ENCODE peak calls at places on chromosomes 2 and 18, in four cellular contexts. O, Y, M and D are unnamed samples.

GRCh38 chr2:24238158-24238557 is 63.3 kb downstream of the FAM228A start:
- DNase-seq in O (no peak), Y (no peak), M (no peak), D (peak)

GRCh38 chr2:55309441-55309840 is 40.4 kb upstream of the MTIF2 start:
- DNase-seq in O (peak), Y (no peak), M (no peak), D (peak)

GRCh38 chr18:37671530-37671929 is 105.9 kb upstream of the CELF4 start:
- DNase-seq in O (no peak), Y (no peak), M (no peak), D (no peak)

GRCh38 chr2:28342081-28342967 is 50.3 kb upstream of the FOSL2 start:
- DNase-seq in O (peak), Y (no peak), M (no peak), D (no peak)

GRCh38 chr18:61865466-61866165 is 27.2 kb downstream of the RNF152 start:
- DNase-seq in O (peak), Y (no peak), M (no peak), D (no peak)

GRCh38 chr18:78242307-78242643 is 737.3 kb upstream of the SALL3 start:
- DNase-seq in O (no peak), Y (no peak), M (no peak), D (no peak)

GRCh38 chr2:28327963-28328922 is 64.4 kb upstream of the FOSL2 start:
- DNase-seq in O (peak), Y (no peak), M (no peak), D (no peak)

GRCh38 chr18:76390452-76391035 is 104.5 kb downstream of the ZNF516 start:
- DNase-seq in O (no peak), Y (no peak), M (no peak), D (no peak)

GRCh38 chr18:46110406-46110805 is 6.2 kb downstream of the HAUS1 start:
- DNase-seq in O (no peak), Y (no peak), M (no peak), D (peak)

GRCh38 chr2:40256649-40257048 is 195.2 kb downstream of the SLC8A1 start:
- DNase-seq in O (no peak), Y (peak), M (no peak), D (peak)

GRCh38 chr2:237591379-237591881 is 896 bp upstream of the RAB17 start:
- DNase-seq in O (no peak), Y (no peak), M (no peak), D (no peak)

GRCh38 chr2:176546550-176546949 is 277.3 kb downstream of the MTX2 start:
- DNase-seq in O (no peak), Y (no peak), M (no peak), D (no peak)

GRCh38 chr2:196453613-196454047 is 185.9 kb upstream of the CCDC150 start:
- DNase-seq in O (peak), Y (peak), M (no peak), D (peak)

GRCh38 chr18:22391571-22392359 is 25.9 kb downstream of the CTAGE1 start:
- DNase-seq in O (peak), Y (no peak), M (no peak), D (no peak)

GRCh38 chr18:21833619-21834300 is 93.2 kb downstream of the MIB1 start:
- DNase-seq in O (no peak), Y (no peak), M (no peak), D (no peak)

GRCh38 chr2:128325665-128326181 is 7.1 kb upstream of the HS6ST1 start:
- DNase-seq in O (no peak), Y (no peak), M (no peak), D (no peak)

GRCh38 chr2:106977707-106978106 is 91.7 kb upstream of the ST6GAL2 start:
- DNase-seq in O (peak), Y (no peak), M (no peak), D (no peak)

GRCh38 chr2:180980185-180980942 is at the start of gene UBE2E3:
- DNase-seq in O (peak), Y (peak), M (peak), D (peak)

GRCh38 chr2:197191177-197191947 is 119.2 kb downstream of the ANKRD44 start:
- DNase-seq in O (peak), Y (no peak), M (no peak), D (peak)

GRCh38 chr2:52135235-52135634 is 1103.3 kb upstream of the NRXN1 start:
- DNase-seq in O (peak), Y (no peak), M (no peak), D (no peak)

GRCh38 chr18:9322730-9323129 is 11.8 kb upstream of the TWSG1 start:
- DNase-seq in O (no peak), Y (no peak), M (no peak), D (no peak)

GRCh38 chr2:66874411-66874810 is 439.5 kb downstream of the MEIS1 start:
- DNase-seq in O (peak), Y (no peak), M (no peak), D (no peak)

GRCh38 chr18:55934801-55935200 is 346.8 kb upstream of the TCF4 start:
- DNase-seq in O (no peak), Y (no peak), M (no peak), D (peak)

GRCh38 chr2:132668189-132668833 is 1.7 kb downstream of the LYPD1 start:
- DNase-seq in O (no peak), Y (peak), M (peak), D (peak)

GRCh38 chr2:132669854-132670103 is 226 bp downstream of the LYPD1 start:
- DNase-seq in O (no peak), Y (no peak), M (peak), D (no peak)

GRCh38 chr2:132670961-132671781 is 1.2 kb upstream of the LYPD1 start:
- DNase-seq in O (peak), Y (peak), M (peak), D (peak)

GRCh38 chr2:132668986-132669853 is 785 bp downstream of the LYPD1 start:
- DNase-seq in O (no peak), Y (peak), M (peak), D (peak)

DNA sequence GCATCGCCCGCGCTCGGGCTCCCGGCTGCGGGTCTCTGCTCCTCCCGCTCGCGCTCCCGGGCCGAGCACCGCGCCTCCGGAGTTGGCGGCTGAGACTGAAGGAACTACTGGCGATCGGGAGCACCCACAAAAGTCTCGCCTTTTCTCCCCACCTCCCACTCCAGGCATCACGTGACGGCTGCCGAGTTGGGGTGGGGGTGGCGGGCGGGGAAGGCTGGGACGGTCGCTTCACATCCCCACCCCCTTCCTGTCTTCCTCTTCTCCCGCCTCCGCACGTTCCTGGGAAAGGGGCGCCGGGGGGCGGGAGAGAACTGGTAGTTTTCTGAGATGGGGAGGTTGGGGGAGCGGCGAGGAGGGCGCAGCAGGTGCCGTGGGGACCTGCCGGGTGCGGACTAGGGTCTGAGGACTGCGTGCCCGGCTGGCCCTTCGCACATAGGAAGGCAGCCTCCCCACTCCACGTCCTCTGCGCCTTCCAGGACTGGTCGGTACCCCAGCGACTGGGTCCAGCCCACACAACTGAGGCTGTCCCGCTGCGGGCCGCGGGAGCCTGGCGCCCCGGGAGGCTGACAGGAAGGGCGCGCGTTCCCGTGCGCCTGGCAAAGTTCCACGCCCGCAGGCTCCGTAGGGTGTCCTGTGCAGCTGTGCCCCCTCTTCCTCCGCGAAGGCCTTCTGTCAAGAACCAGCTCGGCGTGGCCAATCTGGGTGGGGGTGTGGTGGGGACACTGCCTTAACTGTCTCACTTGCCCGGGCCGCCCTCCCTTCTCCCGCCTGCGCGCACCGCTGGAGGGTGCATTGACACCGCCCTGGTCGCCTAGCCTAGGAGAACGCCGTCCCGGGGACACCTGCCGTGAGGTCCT is at the start of gene LYPD1:
- DNase-seq in O (no peak), Y (peak), M (peak), D (peak)
- H3K4me2 ChIP-seq in O (peak), Y (peak), M (peak), D (peak)

GRCh38 chr2:240811346-240812300 is 8.4 kb downstream of the KIF1A start:
- DNase-seq in O (no peak), Y (peak), M (no peak), D (no peak)

GRCh38 chr2:240810621-240811020 is 9.4 kb downstream of the KIF1A start:
- DNase-seq in O (no peak), Y (peak), M (no peak), D (no peak)

GRCh38 chr2:240806459-240806858 is 13.6 kb downstream of the KIF1A start:
- DNase-seq in O (no peak), Y (no peak), M (no peak), D (no peak)

GRCh38 chr2:240810199-240810598 is 9.8 kb downstream of the KIF1A start:
- DNase-seq in O (no peak), Y (no peak), M (no peak), D (no peak)

GRCh38 chr2:240809276-240809675 is 10.7 kb downstream of the KIF1A start:
- DNase-seq in O (no peak), Y (no peak), M (no peak), D (no peak)
- H3K56ac ChIP-seq in O (no peak), Y (no peak), M (no peak), D (no peak)

DNA sequence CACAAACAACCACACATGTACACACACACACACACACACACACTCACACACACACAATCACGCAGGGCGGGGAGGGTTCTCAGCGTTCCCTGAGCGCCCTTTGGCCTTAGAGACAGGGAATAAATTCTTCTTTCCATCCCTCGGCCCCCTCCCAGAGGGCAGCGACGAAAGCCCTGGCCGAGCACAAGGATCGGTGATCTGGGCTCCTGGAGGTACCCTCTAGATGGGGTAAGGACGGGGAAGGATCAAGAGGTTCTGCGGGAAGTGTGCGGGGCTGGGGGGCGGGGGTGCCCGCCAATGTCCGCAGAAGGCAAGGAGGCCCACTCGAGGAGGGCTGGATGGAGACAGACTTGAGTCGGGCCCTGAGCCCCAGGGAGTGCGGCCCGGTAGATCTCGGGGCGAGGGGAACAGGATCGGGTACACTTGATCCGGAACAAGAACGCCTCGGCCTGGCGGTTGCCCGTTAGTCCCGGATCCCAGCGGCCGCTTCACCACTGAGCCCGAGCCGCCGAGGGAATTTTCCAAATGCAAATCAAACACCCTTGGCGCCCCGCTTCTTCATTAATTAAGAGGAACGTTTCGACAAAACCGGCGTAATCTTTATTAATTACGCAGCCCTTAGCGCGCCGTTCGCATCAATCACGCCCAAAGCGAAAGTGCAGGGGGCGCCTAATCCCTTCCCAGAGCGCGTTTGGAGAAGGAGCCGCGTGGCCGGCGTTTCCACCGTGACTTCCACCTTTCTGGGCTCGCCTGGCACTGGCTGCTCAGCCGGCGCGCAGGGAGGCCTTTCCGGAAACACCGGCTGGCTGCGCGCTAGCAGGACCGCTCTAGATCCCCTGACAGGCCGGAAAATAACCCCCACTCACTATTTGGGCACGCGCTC is 7.0 kb upstream of the PAX3 start:
- DNase-seq in O (no peak), Y (peak), M (peak), D (no peak)
- H3K4me2 ChIP-seq in O (peak), Y (peak), M (peak), D (no peak)

GRCh38 chr2:173651891-173652290 is 297.2 kb downstream of the CDCA7 start:
- DNase-seq in O (no peak), Y (no peak), M (no peak), D (no peak)
- H3K56ac ChIP-seq in O (peak), Y (no peak), M (no peak), D (no peak)

GRCh38 chr2:150214626-150215025 is 272.8 kb downstream of the RND3 start:
- DNase-seq in O (no peak), Y (no peak), M (no peak), D (peak)
- H3K4me2 ChIP-seq in O (no peak), Y (no peak), M (peak), D (no peak)

GRCh38 chr2:118091140-118091478 is 2.8 kb downstream of the INSIG2 start:
- DNase-seq in O (no peak), Y (no peak), M (no peak), D (no peak)
- H3K56ac ChIP-seq in O (no peak), Y (no peak), M (no peak), D (no peak)

GRCh38 chr18:54389143-54389505 is 31.4 kb downstream of the C18orf54 start:
- DNase-seq in O (no peak), Y (no peak), M (no peak), D (no peak)
- H3K4me2 ChIP-seq in O (no peak), Y (peak), M (peak), D (no peak)

DNA sequence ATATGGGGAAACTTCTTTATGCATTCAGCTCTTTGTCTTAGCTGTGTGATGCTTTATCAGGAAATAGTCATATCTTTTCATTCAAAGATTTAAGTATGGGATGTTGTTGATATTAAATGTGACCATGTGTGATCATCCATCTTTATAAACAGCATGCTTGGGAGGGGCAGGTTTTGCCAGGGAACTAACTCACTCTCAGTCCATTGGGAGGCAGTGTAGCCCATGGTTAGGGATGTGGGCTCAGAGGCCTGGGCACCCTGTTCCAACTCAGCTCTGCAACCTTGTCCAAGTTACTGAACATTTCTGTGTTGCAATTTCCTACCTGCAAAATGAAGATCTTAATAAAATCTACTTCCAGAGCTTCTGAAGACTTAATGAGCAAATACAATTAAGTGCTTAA is 92.0 kb upstream of the BCL2L11 start:
- DNase-seq in O (no peak), Y (no peak), M (peak), D (peak)
- H3K56ac ChIP-seq in O (no peak), Y (no peak), M (no peak), D (no peak)

DNA sequence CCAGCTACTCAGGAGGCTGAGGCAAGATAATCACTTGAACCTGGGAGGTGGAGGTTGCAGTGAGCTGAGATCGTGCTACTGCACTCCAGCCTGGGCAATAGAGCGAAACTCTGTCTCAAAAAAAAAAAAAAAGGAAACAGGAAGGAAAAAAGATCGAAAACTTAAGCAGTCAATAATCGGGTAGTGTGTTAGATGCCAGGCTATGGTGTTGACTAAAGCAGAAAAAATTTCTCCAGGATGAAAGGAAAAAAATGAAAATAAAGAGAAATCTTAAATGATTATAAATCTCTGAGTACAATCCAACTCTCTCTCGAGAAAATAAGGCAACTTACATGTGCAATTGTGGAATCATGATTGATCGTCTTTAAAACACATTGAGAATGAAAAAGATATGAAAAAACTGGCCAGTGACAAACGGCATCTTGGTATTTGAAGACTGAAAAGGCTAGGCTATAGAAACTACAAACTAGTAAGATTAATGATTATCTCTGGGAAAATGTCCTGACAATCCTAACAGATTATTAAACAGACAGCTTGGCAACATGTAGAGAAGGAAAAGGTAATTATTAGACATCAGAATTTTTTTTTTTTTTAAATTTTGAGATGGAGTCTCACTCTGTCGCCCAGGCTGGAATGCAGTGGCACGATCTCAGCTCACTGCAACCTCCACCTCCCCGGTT is 16.3 kb upstream of the EPHA4 start:
- DNase-seq in O (no peak), Y (no peak), M (no peak), D (no peak)
- H3K4me2 ChIP-seq in O (no peak), Y (no peak), M (no peak), D (no peak)

GRCh38 chr18:13126966-13127598 is 91.5 kb upstream of the LDLRAD4 start:
- DNase-seq in O (no peak), Y (no peak), M (no peak), D (no peak)

GRCh38 chr18:13136689-13137040 is 81.9 kb upstream of the LDLRAD4 start:
- DNase-seq in O (no peak), Y (peak), M (peak), D (no peak)

GRCh38 chr18:13134551-13135401 is 83.8 kb upstream of the LDLRAD4 start:
- DNase-seq in O (no peak), Y (no peak), M (no peak), D (no peak)

GRCh38 chr18:13136056-13136688 is 82.4 kb upstream of the LDLRAD4 start:
- DNase-seq in O (no peak), Y (no peak), M (no peak), D (peak)

GRCh38 chr18:13131241-13131640 is 87.3 kb upstream of the LDLRAD4 start:
- DNase-seq in O (no peak), Y (no peak), M (no peak), D (no peak)
- H3K56ac ChIP-seq in O (no peak), Y (no peak), M (no peak), D (no peak)